ENCODE peak calls at places on chromosomes 12 and 14, in eight cellular contexts. One of them, this sample, is unnamed.

GRCh38 chr14:105888784-105889665 is 362.6 kb downstream of the TMEM121 start:
- DNase-seq in left ventricle myocardium inferior: peak; percentile 9
- DNase-seq in heart left ventricle: no peak
- DNase-seq in pancreas: peak; percentile 1
- DNase-seq in fibroblast of lung: no peak
- DNase-seq in lung: no peak
- DNase-seq in neuronal stem cell: no peak
- DNase-seq in stomach: no peak
- DNase-seq in this sample: no peak

GRCh38 chr14:85414142-85414541 is 115.8 kb upstream of the FLRT2 start:
- DNase-seq in heart left ventricle: no peak
- DNase-seq in lung: no peak
- DNase-seq in neuronal stem cell: no peak
- DNase-seq in left ventricle myocardium inferior: no peak
- DNase-seq in fibroblast of lung: no peak
- DNase-seq in pancreas: no peak
- DNase-seq in stomach: no peak
- DNase-seq in this sample: no peak

GRCh38 chr14:105324080-105324778 is 9.7 kb downstream of the PACS2 start:
- DNase-seq in fibroblast of lung: no peak
- DNase-seq in pancreas: no peak
- DNase-seq in heart left ventricle: no peak
- DNase-seq in stomach: no peak
- DNase-seq in left ventricle myocardium inferior: peak; percentile 68
- DNase-seq in neuronal stem cell: no peak
- DNase-seq in lung: no peak
- DNase-seq in this sample: no peak

GRCh38 chr12:116508145-116509121 is 50.7 kb upstream of the MAP1LC3B2 start:
- DNase-seq in heart left ventricle: peak; percentile 74
- DNase-seq in lung: no peak
- DNase-seq in neuronal stem cell: peak; percentile 48
- DNase-seq in pancreas: no peak
- DNase-seq in stomach: no peak
- DNase-seq in fibroblast of lung: peak; percentile 22
- DNase-seq in left ventricle myocardium inferior: peak; percentile 70
- DNase-seq in this sample: peak; percentile 46

GRCh38 chr14:71527807-71528206 is 404.4 kb upstream of the RGS6 start:
- DNase-seq in neuronal stem cell: no peak
- DNase-seq in pancreas: no peak
- DNase-seq in fibroblast of lung: no peak
- DNase-seq in stomach: no peak
- DNase-seq in lung: no peak
- DNase-seq in left ventricle myocardium inferior: no peak
- DNase-seq in heart left ventricle: no peak
- DNase-seq in this sample: peak; percentile 40

GRCh38 chr14:101063121-101063520 is 159.6 kb upstream of the RTL1 start:
- DNase-seq in stomach: no peak
- DNase-seq in neuronal stem cell: no peak
- DNase-seq in fibroblast of lung: no peak
- DNase-seq in lung: no peak
- DNase-seq in pancreas: no peak
- DNase-seq in left ventricle myocardium inferior: no peak
- DNase-seq in heart left ventricle: peak; percentile 7
- DNase-seq in this sample: no peak

GRCh38 chr14:55572578-55572977 is 7.4 kb upstream of the KTN1 start:
- DNase-seq in lung: no peak
- DNase-seq in left ventricle myocardium inferior: no peak
- DNase-seq in pancreas: peak; percentile 22
- DNase-seq in stomach: peak; percentile 44
- DNase-seq in neuronal stem cell: no peak
- DNase-seq in fibroblast of lung: no peak
- DNase-seq in heart left ventricle: no peak
- DNase-seq in this sample: no peak

GRCh38 chr14:85534435-85534834 is 4.5 kb downstream of the FLRT2 start:
- DNase-seq in fibroblast of lung: peak; percentile 25
- DNase-seq in lung: no peak
- DNase-seq in pancreas: no peak
- DNase-seq in heart left ventricle: no peak
- DNase-seq in left ventricle myocardium inferior: no peak
- DNase-seq in neuronal stem cell: peak; percentile 20
- DNase-seq in stomach: no peak
- DNase-seq in this sample: peak; percentile 61

GRCh38 chr12:85275359-85275758 is 4.7 kb upstream of the ALX1 start:
- DNase-seq in neuronal stem cell: peak; percentile 5
- DNase-seq in heart left ventricle: no peak
- DNase-seq in stomach: no peak
- DNase-seq in left ventricle myocardium inferior: no peak
- DNase-seq in fibroblast of lung: no peak
- DNase-seq in pancreas: no peak
- DNase-seq in lung: no peak
- DNase-seq in this sample: peak; percentile 38

GRCh38 chr12:90235642-90236041 is 527.0 kb upstream of the ATP2B1 start:
- DNase-seq in fibroblast of lung: peak; percentile 47
- DNase-seq in lung: no peak
- DNase-seq in stomach: no peak
- DNase-seq in pancreas: no peak
- DNase-seq in neuronal stem cell: no peak
- DNase-seq in left ventricle myocardium inferior: no peak
- DNase-seq in heart left ventricle: no peak
- DNase-seq in this sample: no peak

GRCh38 chr12:1204581-1205121 is 213.6 kb downstream of the ERC1 start:
- DNase-seq in left ventricle myocardium inferior: no peak
- DNase-seq in neuronal stem cell: no peak
- DNase-seq in stomach: no peak
- DNase-seq in heart left ventricle: no peak
- DNase-seq in pancreas: no peak
- DNase-seq in fibroblast of lung: peak; percentile 43
- DNase-seq in lung: no peak
- DNase-seq in this sample: no peak

GRCh38 chr14:91348861-91349465 is 68.7 kb downstream of the CCDC88C start:
- DNase-seq in neuronal stem cell: no peak
- DNase-seq in heart left ventricle: no peak
- DNase-seq in left ventricle myocardium inferior: no peak
- DNase-seq in pancreas: no peak
- DNase-seq in lung: no peak
- DNase-seq in fibroblast of lung: peak; percentile 15
- DNase-seq in stomach: no peak
- DNase-seq in this sample: no peak

GRCh38 chr12:90868626-90869025 is 86.3 kb downstream of the CCER1 start:
- DNase-seq in pancreas: no peak
- DNase-seq in neuronal stem cell: no peak
- DNase-seq in left ventricle myocardium inferior: no peak
- DNase-seq in heart left ventricle: no peak
- DNase-seq in stomach: no peak
- DNase-seq in fibroblast of lung: no peak
- DNase-seq in lung: no peak
- DNase-seq in this sample: no peak

GRCh38 chr12:109707470-109707821 is 6.2 kb upstream of the FAM222A start:
- DNase-seq in neuronal stem cell: no peak
- DNase-seq in pancreas: no peak
- DNase-seq in stomach: no peak
- DNase-seq in fibroblast of lung: no peak
- DNase-seq in heart left ventricle: no peak
- DNase-seq in lung: no peak
- DNase-seq in left ventricle myocardium inferior: no peak
- DNase-seq in this sample: no peak

GRCh38 chr12:2295941-2296461 is 243.2 kb downstream of the CACNA1C start:
- DNase-seq in left ventricle myocardium inferior: no peak
- DNase-seq in stomach: no peak
- DNase-seq in fibroblast of lung: peak; percentile 68
- DNase-seq in pancreas: no peak
- DNase-seq in heart left ventricle: no peak
- DNase-seq in lung: no peak
- DNase-seq in neuronal stem cell: no peak
- DNase-seq in this sample: no peak

GRCh38 chr12:115433014-115433634 is 749.1 kb upstream of the TBX3 start:
- DNase-seq in stomach: no peak
- DNase-seq in neuronal stem cell: no peak
- DNase-seq in heart left ventricle: no peak
- DNase-seq in fibroblast of lung: no peak
- DNase-seq in lung: no peak
- DNase-seq in left ventricle myocardium inferior: no peak
- DNase-seq in pancreas: no peak
- DNase-seq in this sample: no peak

GRCh38 chr12:53152390-53152789 is 28.1 kb upstream of the ZNF740 start:
- DNase-seq in left ventricle myocardium inferior: no peak
- DNase-seq in pancreas: no peak
- DNase-seq in stomach: no peak
- DNase-seq in fibroblast of lung: no peak
- DNase-seq in neuronal stem cell: no peak
- DNase-seq in heart left ventricle: no peak
- DNase-seq in lung: no peak
- DNase-seq in this sample: no peak

GRCh38 chr14:68627868-68628604 is 164.8 kb downstream of the ZFP36L1 start:
- DNase-seq in stomach: peak; percentile 77
- DNase-seq in neuronal stem cell: peak; percentile 52
- DNase-seq in lung: no peak
- DNase-seq in heart left ventricle: peak; percentile 80
- DNase-seq in fibroblast of lung: no peak
- DNase-seq in pancreas: peak; percentile 77
- DNase-seq in left ventricle myocardium inferior: peak; percentile 60
- DNase-seq in this sample: no peak

GRCh38 chr12:50024804-50025186 is 499 bp downstream of the RACGAP1 start:
- DNase-seq in heart left ventricle: no peak
- DNase-seq in pancreas: no peak
- DNase-seq in lung: no peak
- DNase-seq in left ventricle myocardium inferior: no peak
- DNase-seq in neuronal stem cell: no peak
- DNase-seq in fibroblast of lung: no peak
- DNase-seq in stomach: no peak
- DNase-seq in this sample: peak; percentile 42

GRCh38 chr12:122024132-122024785 is 2.6 kb downstream of the BCL7A start:
- DNase-seq in heart left ventricle: no peak
- DNase-seq in left ventricle myocardium inferior: no peak
- DNase-seq in pancreas: no peak
- DNase-seq in lung: no peak
- DNase-seq in stomach: no peak
- DNase-seq in neuronal stem cell: no peak
- DNase-seq in fibroblast of lung: no peak
- DNase-seq in this sample: no peak

GRCh38 chr12:130838284-130838950 is 633 bp downstream of the STX2 start:
- DNase-seq in pancreas: peak; percentile 66
- DNase-seq in fibroblast of lung: no peak
- DNase-seq in left ventricle myocardium inferior: no peak
- DNase-seq in stomach: peak; percentile 38
- DNase-seq in neuronal stem cell: peak; percentile 24
- DNase-seq in heart left ventricle: peak; percentile 78
- DNase-seq in lung: peak; percentile 36
- DNase-seq in this sample: peak; percentile 18

GRCh38 chr14:54823757-54824549 is 78.7 kb downstream of the GCH1 start:
- DNase-seq in pancreas: no peak
- DNase-seq in lung: no peak
- DNase-seq in left ventricle myocardium inferior: no peak
- DNase-seq in heart left ventricle: no peak
- DNase-seq in fibroblast of lung: no peak
- DNase-seq in stomach: no peak
- DNase-seq in neuronal stem cell: no peak
- DNase-seq in this sample: no peak

GRCh38 chr12:14258468-14258947 is 107.0 kb upstream of the ATF7IP start:
- DNase-seq in left ventricle myocardium inferior: no peak
- DNase-seq in stomach: no peak
- DNase-seq in heart left ventricle: no peak
- DNase-seq in fibroblast of lung: no peak
- DNase-seq in lung: peak; percentile 30
- DNase-seq in neuronal stem cell: no peak
- DNase-seq in pancreas: no peak
- DNase-seq in this sample: no peak
- H3K27me3 ChIP-seq in left ventricle myocardium inferior: no peaks in the 10 kb centered on the region
- H3K27me3 ChIP-seq in stomach: no peaks in the 10 kb centered on the region
- H3K27me3 ChIP-seq in heart left ventricle: no peaks in the 10 kb centered on the region
- H3K27me3 ChIP-seq in fibroblast of lung: no peaks in the 10 kb centered on the region
- H3K27me3 ChIP-seq in lung: no peaks in the 10 kb centered on the region
- H3K27me3 ChIP-seq in neuronal stem cell: no peaks in the 10 kb centered on the region
- H3K27me3 ChIP-seq in pancreas: no peaks in the 10 kb centered on the region
- H3K27me3 ChIP-seq in this sample: no peaks in the 10 kb centered on the region

GRCh38 chr14:81471062-81471461 is 62.6 kb downstream of the SEL1L start:
- DNase-seq in stomach: no peak
- DNase-seq in heart left ventricle: no peak
- DNase-seq in lung: no peak
- DNase-seq in left ventricle myocardium inferior: no peak
- DNase-seq in fibroblast of lung: no peak
- DNase-seq in neuronal stem cell: no peak
- DNase-seq in pancreas: no peak
- DNase-seq in this sample: no peak
- H3K4me1 ChIP-seq in stomach: no peaks in the 10 kb centered on the region
- H3K4me1 ChIP-seq in heart left ventricle: peaks cover 19% of the 10 kb centered on the region
- H3K4me1 ChIP-seq in lung: no peaks in the 10 kb centered on the region
- H3K4me1 ChIP-seq in left ventricle myocardium inferior: peaks cover 5% of the 10 kb centered on the region
- H3K4me1 ChIP-seq in fibroblast of lung: no peaks in the 10 kb centered on the region
- H3K4me1 ChIP-seq in neuronal stem cell: no peaks in the 10 kb centered on the region
- H3K4me1 ChIP-seq in pancreas: no peaks in the 10 kb centered on the region
- H3K4me1 ChIP-seq in this sample: no peaks in the 10 kb centered on the region

DNA sequence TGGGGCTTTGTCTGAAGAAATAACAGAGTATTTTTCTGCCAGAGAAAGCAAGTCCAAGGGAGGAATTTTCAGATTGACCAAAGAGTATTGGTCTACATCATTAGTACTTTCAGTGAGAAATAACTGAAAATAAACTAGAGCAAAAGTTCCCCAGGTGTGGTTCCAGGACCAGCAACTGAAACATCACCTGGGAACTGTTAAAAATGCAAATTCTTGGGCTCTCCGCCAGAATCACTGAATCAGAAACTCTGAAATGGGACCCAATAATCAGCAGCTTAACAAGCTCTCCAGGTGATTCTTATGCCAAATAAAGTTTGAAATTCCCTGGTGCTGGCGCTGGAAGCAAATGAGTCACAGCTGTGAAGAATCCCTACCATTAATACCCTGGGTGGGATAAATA is 52.1 kb downstream of the EIF2S3B start:
- DNase-seq in left ventricle myocardium inferior: no peak
- DNase-seq in heart left ventricle: no peak
- DNase-seq in fibroblast of lung: no peak
- DNase-seq in stomach: no peak
- DNase-seq in lung: no peak
- DNase-seq in pancreas: no peak
- DNase-seq in neuronal stem cell: no peak
- DNase-seq in this sample: no peak
- H3K9me3 ChIP-seq in left ventricle myocardium inferior: no peaks in the 10 kb centered on the region
- H3K9me3 ChIP-seq in heart left ventricle: no peaks in the 10 kb centered on the region
- H3K9me3 ChIP-seq in fibroblast of lung: no peaks in the 10 kb centered on the region
- H3K9me3 ChIP-seq in stomach: peaks cover 4% of the 10 kb centered on the region
- H3K9me3 ChIP-seq in lung: no peaks in the 10 kb centered on the region
- H3K9me3 ChIP-seq in pancreas: no peaks in the 10 kb centered on the region
- H3K9me3 ChIP-seq in neuronal stem cell: no peaks in the 10 kb centered on the region
- H3K9me3 ChIP-seq in this sample: no peaks in the 10 kb centered on the region

GRCh38 chr12:57215668-57216013 is 953 bp upstream of the NXPH4 start:
- DNase-seq in neuronal stem cell: no peak
- DNase-seq in heart left ventricle: no peak
- DNase-seq in left ventricle myocardium inferior: no peak
- DNase-seq in stomach: no peak
- DNase-seq in lung: no peak
- DNase-seq in fibroblast of lung: no peak
- DNase-seq in pancreas: no peak
- DNase-seq in this sample: no peak
- H3K27me3 ChIP-seq in neuronal stem cell: peaks cover 70% of the 10 kb centered on the region
- H3K27me3 ChIP-seq in heart left ventricle: peaks cover 9% of the 10 kb centered on the region
- H3K27me3 ChIP-seq in left ventricle myocardium inferior: peaks cover 61% of the 10 kb centered on the region
- H3K27me3 ChIP-seq in stomach: peaks cover 29% of the 10 kb centered on the region
- H3K27me3 ChIP-seq in lung: no peaks in the 10 kb centered on the region
- H3K27me3 ChIP-seq in fibroblast of lung: peaks cover 37% of the 10 kb centered on the region
- H3K27me3 ChIP-seq in pancreas: no peaks in the 10 kb centered on the region
- H3K27me3 ChIP-seq in this sample: peaks cover 19% of the 10 kb centered on the region

This sample was measured in A673.